ENCODE peak calls at places on chromosomes 7 and 10, in nine cellular contexts. Q is ascending aorta; Z is endothelial cell; G is cerebellar cortex; H is ELR; W is effector CD4-positive, alpha-beta T cell; P is adipocyte; D is T-helper 2 cell; O is T follicular helper cell. U is an unnamed sample.

GRCh38 chr10:2392145-2392812 is 655.0 kb upstream of the ADARB2 start:
- DNase-seq in H (no peak), P (no peak), Z (no peak), G (no peak), Q (no peak), D (no peak), O (no peak), W (no peak), U (no peak)

GRCh38 chr10:105974803-105975456 is 1189.6 kb downstream of the SORCS1 start:
- DNase-seq in Q (no peak), W (no peak), D (no peak), G (no peak), H (peak), P (peak), O (no peak), Z (peak), U (no peak)

GRCh38 chr10:124259139-124259825 is 159.4 kb downstream of the OAT start:
- DNase-seq in H (peak), O (no peak), D (no peak), W (no peak), G (no peak), P (no peak), Z (no peak), Q (no peak), U (no peak)

GRCh38 chr7:131527462-131527861 is 29.0 kb downstream of the PODXL start:
- DNase-seq in P (no peak), Z (no peak), O (no peak), H (no peak), W (no peak), Q (no peak), G (no peak), D (no peak), U (no peak)

GRCh38 chr10:118832242-118832651 is 77.5 kb upstream of the CACUL1 start:
- DNase-seq in P (peak), D (no peak), Z (no peak), H (peak), W (no peak), O (no peak), G (no peak), Q (peak), U (peak)

GRCh38 chr10:34407227-34407626 is 407.9 kb downstream of the PARD3 start:
- DNase-seq in W (no peak), Z (no peak), G (no peak), H (peak), Q (no peak), D (no peak), O (no peak), P (no peak), U (no peak)

GRCh38 chr7:136657332-136657942 is 211.0 kb upstream of the CHRM2 start:
- DNase-seq in Z (no peak), O (no peak), H (peak), P (peak), W (no peak), G (no peak), D (no peak), Q (no peak), U (no peak)

GRCh38 chr10:50629495-50630122 is 5.9 kb upstream of the SGMS1 start:
- DNase-seq in Q (no peak), G (no peak), W (no peak), D (no peak), H (no peak), Z (no peak), P (no peak), O (no peak), U (no peak)

GRCh38 chr10:133124357-133125211 is 35.4 kb upstream of the KNDC1 start:
- DNase-seq in G (peak), Z (peak), H (no peak), W (no peak), P (peak), Q (no peak), D (no peak), O (no peak), U (no peak)

GRCh38 chr7:150325110-150325611 is 1.8 kb upstream of the ACTR3C start:
- DNase-seq in H (no peak), Z (no peak), G (no peak), P (no peak), W (no peak), O (no peak), D (no peak), Q (no peak), U (no peak)

GRCh38 chr10:88456730-88457129 is 126.4 kb downstream of the RNLS start:
- DNase-seq in P (peak), D (no peak), H (peak), Z (no peak), W (no peak), O (no peak), G (no peak), Q (no peak), U (no peak)

GRCh38 chr7:78543976-78544375 is 745.4 kb downstream of the PHTF2 start:
- DNase-seq in Q (no peak), P (no peak), H (no peak), G (no peak), Z (no peak), D (no peak), W (no peak), O (no peak), U (no peak)

GRCh38 chr10:121675344-121675743 is 77.1 kb upstream of the FGFR2 start:
- DNase-seq in Q (no peak), G (no peak), O (no peak), H (no peak), Z (no peak), D (no peak), P (no peak), W (no peak), U (no peak)

GRCh38 chr10:127228195-127228785 is 31.9 kb upstream of the INSYN2A start:
- DNase-seq in H (no peak), P (peak), Q (peak), G (no peak), O (no peak), Z (no peak), W (no peak), D (no peak), U (no peak)

GRCh38 chr10:132574783-132575319 is 37.3 kb downstream of the INPP5A start:
- DNase-seq in D (no peak), W (no peak), Z (no peak), G (no peak), Q (no peak), O (no peak), H (peak), P (peak), U (peak)

GRCh38 chr10:98790817-98791216 is 344.1 kb upstream of the HPS1 start:
- DNase-seq in W (no peak), H (peak), Z (no peak), Q (no peak), P (peak), D (no peak), G (no peak), O (no peak), U (no peak)

GRCh38 chr7:1668932-1669485 is 1.1 kb upstream of the ELFN1 start:
- DNase-seq in Z (no peak), Q (no peak), W (no peak), O (no peak), P (peak), H (no peak), G (no peak), D (no peak), U (no peak)

GRCh38 chr7:2629740-2630681 is 1.8 kb upstream of the TTYH3 start:
- DNase-seq in D (no peak), W (no peak), G (peak), P (no peak), Q (no peak), O (no peak), Z (no peak), H (peak), U (no peak)

GRCh38 chr10:118594392-118595063 is 920 bp downstream of the PRLHR start:
- DNase-seq in G (peak), H (peak), W (peak), Z (peak), Q (no peak), D (peak), P (no peak), O (peak), U (no peak)

GRCh38 chr10:119441151-119441821 is 101.2 kb downstream of the RGS10 start:
- DNase-seq in H (peak), O (no peak), W (no peak), P (peak), D (no peak), Q (no peak), G (no peak), Z (no peak), U (no peak)

GRCh38 chr10:110487411-110488123 is 10.1 kb upstream of the DUSP5 start:
- DNase-seq in Q (no peak), H (peak), D (no peak), W (no peak), P (no peak), O (no peak), Z (no peak), G (no peak), U (no peak)

GRCh38 chr10:30073767-30074060 is 14.3 kb upstream of the JCAD start:
- DNase-seq in Q (no peak), O (no peak), W (no peak), H (no peak), G (no peak), D (no peak), P (no peak), Z (no peak), U (no peak)

GRCh38 chr10:29392376-29393021 is 103.6 kb downstream of the LYZL1 start:
- DNase-seq in H (peak), P (peak), Z (peak), D (no peak), W (no peak), G (peak), O (no peak), Q (no peak), U (peak)